ENCODE peak calls at places on chromosomes 5 and 9, in six cellular contexts. One of them, this sample, is unnamed.

GRCh38 chr9:98074119-98074990 is 17.8 kb downstream of the NANS start:
- DNase-seq in mesendoderm: peak
- DNase-seq in IMR-90: peak
- DNase-seq in mesenchymal stem cell: peak
- DNase-seq in H1: no peak
- DNase-seq in neuronal stem cell: peak
- DNase-seq in this sample: peak

GRCh38 chr5:134136221-134136631 is 21.7 kb downstream of the TCF7 start:
- DNase-seq in mesendoderm: no peak
- DNase-seq in mesenchymal stem cell: no peak
- DNase-seq in IMR-90: no peak
- DNase-seq in H1: no peak
- DNase-seq in neuronal stem cell: no peak
- DNase-seq in this sample: peak

GRCh38 chr9:136103651-136104487 is 8.8 kb upstream of the NACC2 start:
- DNase-seq in IMR-90: no peak
- DNase-seq in mesendoderm: no peak
- DNase-seq in mesenchymal stem cell: no peak
- DNase-seq in H1: no peak
- DNase-seq in neuronal stem cell: no peak
- DNase-seq in this sample: peak

GRCh38 chr5:178750230-178750629 is 19.8 kb upstream of the ZNF354A start:
- DNase-seq in neuronal stem cell: no peak
- DNase-seq in IMR-90: no peak
- DNase-seq in H1: no peak
- DNase-seq in mesendoderm: no peak
- DNase-seq in mesenchymal stem cell: no peak
- DNase-seq in this sample: no peak

GRCh38 chr9:15211160-15211993 is 95.6 kb downstream of the TTC39B start:
- DNase-seq in mesenchymal stem cell: peak
- DNase-seq in IMR-90: peak
- DNase-seq in H1: peak
- DNase-seq in neuronal stem cell: peak
- DNase-seq in mesendoderm: peak
- DNase-seq in this sample: peak

GRCh38 chr9:105958587-105958986 is 264.2 kb downstream of the TMEM38B start:
- DNase-seq in mesenchymal stem cell: no peak
- DNase-seq in IMR-90: no peak
- DNase-seq in H1: no peak
- DNase-seq in neuronal stem cell: no peak
- DNase-seq in mesendoderm: no peak
- DNase-seq in this sample: no peak

GRCh38 chr9:133774799-133775198 is 36.6 kb upstream of the SARDH start:
- DNase-seq in IMR-90: no peak
- DNase-seq in mesenchymal stem cell: no peak
- DNase-seq in H1: no peak
- DNase-seq in mesendoderm: no peak
- DNase-seq in neuronal stem cell: no peak
- DNase-seq in this sample: no peak

GRCh38 chr5:14268236-14268701 is 125.1 kb downstream of the TRIO start:
- DNase-seq in IMR-90: peak
- DNase-seq in neuronal stem cell: no peak
- DNase-seq in mesenchymal stem cell: peak
- DNase-seq in mesendoderm: peak
- DNase-seq in H1: no peak
- DNase-seq in this sample: no peak

GRCh38 chr9:99835581-99835980 is 13.9 kb downstream of the NR4A3 start:
- DNase-seq in IMR-90: no peak
- DNase-seq in mesendoderm: no peak
- DNase-seq in H1: no peak
- DNase-seq in mesenchymal stem cell: no peak
- DNase-seq in neuronal stem cell: no peak
- DNase-seq in this sample: no peak

GRCh38 chr9:109886050-109886449 is 106.1 kb downstream of the PALM2AKAP2 start:
- DNase-seq in mesendoderm: no peak
- DNase-seq in mesenchymal stem cell: no peak
- DNase-seq in H1: no peak
- DNase-seq in neuronal stem cell: no peak
- DNase-seq in IMR-90: no peak
- DNase-seq in this sample: no peak

GRCh38 chr9:4857163-4857562 is 64.4 kb downstream of the RCL1 start:
- DNase-seq in H1: no peak
- DNase-seq in neuronal stem cell: no peak
- DNase-seq in IMR-90: no peak
- DNase-seq in mesendoderm: no peak
- DNase-seq in mesenchymal stem cell: peak
- DNase-seq in this sample: no peak

GRCh38 chr5:127313847-127314473 is 23.4 kb downstream of the MEGF10 start:
- DNase-seq in IMR-90: peak
- DNase-seq in mesenchymal stem cell: peak
- DNase-seq in neuronal stem cell: no peak
- DNase-seq in H1: no peak
- DNase-seq in mesendoderm: peak
- DNase-seq in this sample: peak

GRCh38 chr9:114125614-114126013 is 26.5 kb upstream of the KIF12 start:
- DNase-seq in H1: no peak
- DNase-seq in IMR-90: no peak
- DNase-seq in neuronal stem cell: no peak
- DNase-seq in mesendoderm: no peak
- DNase-seq in mesenchymal stem cell: no peak
- DNase-seq in this sample: no peak

GRCh38 chr5:177176175-177176704 is 42.7 kb downstream of the NSD1 start:
- DNase-seq in H1: no peak
- DNase-seq in mesendoderm: no peak
- DNase-seq in mesenchymal stem cell: no peak
- DNase-seq in IMR-90: no peak
- DNase-seq in neuronal stem cell: no peak
- DNase-seq in this sample: no peak

GRCh38 chr9:87516222-87516930 is 18.7 kb downstream of the DAPK1 start:
- DNase-seq in mesendoderm: peak
- DNase-seq in neuronal stem cell: no peak
- DNase-seq in mesenchymal stem cell: peak
- DNase-seq in H1: no peak
- DNase-seq in IMR-90: no peak
- DNase-seq in this sample: no peak

GRCh38 chr5:25439025-25439424 is 794.2 kb upstream of the CDH10 start:
- DNase-seq in H1: no peak
- DNase-seq in mesendoderm: peak
- DNase-seq in mesenchymal stem cell: no peak
- DNase-seq in neuronal stem cell: no peak
- DNase-seq in IMR-90: no peak
- DNase-seq in this sample: no peak

GRCh38 chr9:89674667-89675402 is 70.0 kb downstream of the GADD45G start:
- DNase-seq in H1: peak
- DNase-seq in IMR-90: no peak
- DNase-seq in mesenchymal stem cell: peak
- DNase-seq in neuronal stem cell: peak
- DNase-seq in mesendoderm: peak
- DNase-seq in this sample: peak

GRCh38 chr5:128649183-128649582 is 111.1 kb upstream of the FBN2 start:
- DNase-seq in neuronal stem cell: no peak
- DNase-seq in IMR-90: peak
- DNase-seq in mesenchymal stem cell: peak
- DNase-seq in H1: no peak
- DNase-seq in mesendoderm: no peak
- DNase-seq in this sample: no peak

GRCh38 chr5:98880598-98880997 is 48.2 kb downstream of the CHD1 start:
- DNase-seq in neuronal stem cell: no peak
- DNase-seq in H1: no peak
- DNase-seq in IMR-90: no peak
- DNase-seq in mesendoderm: no peak
- DNase-seq in mesenchymal stem cell: no peak
- DNase-seq in this sample: no peak

GRCh38 chr5:77775773-77776605 is at the start of gene TBCA:
- DNase-seq in mesendoderm: peak
- DNase-seq in IMR-90: peak
- DNase-seq in H1: peak
- DNase-seq in mesenchymal stem cell: peak
- DNase-seq in neuronal stem cell: peak
- DNase-seq in this sample: peak

GRCh38 chr5:77773734-77774280 is 2.3 kb downstream of the TBCA start:
- DNase-seq in neuronal stem cell: peak
- DNase-seq in IMR-90: no peak
- DNase-seq in H1: no peak
- DNase-seq in mesenchymal stem cell: no peak
- DNase-seq in mesendoderm: peak
- DNase-seq in this sample: no peak

GRCh38 chr5:77777281-77777892 is 1.2 kb upstream of the TBCA start:
- DNase-seq in mesenchymal stem cell: no peak
- DNase-seq in neuronal stem cell: no peak
- DNase-seq in mesendoderm: no peak
- DNase-seq in IMR-90: peak
- DNase-seq in H1: no peak
- DNase-seq in this sample: no peak

GRCh38 chr5:77776606-77777206 is 567 bp upstream of the TBCA start:
- DNase-seq in neuronal stem cell: no peak
- DNase-seq in IMR-90: peak
- DNase-seq in mesenchymal stem cell: no peak
- DNase-seq in mesendoderm: no peak
- DNase-seq in H1: no peak
- DNase-seq in this sample: no peak

DNA sequence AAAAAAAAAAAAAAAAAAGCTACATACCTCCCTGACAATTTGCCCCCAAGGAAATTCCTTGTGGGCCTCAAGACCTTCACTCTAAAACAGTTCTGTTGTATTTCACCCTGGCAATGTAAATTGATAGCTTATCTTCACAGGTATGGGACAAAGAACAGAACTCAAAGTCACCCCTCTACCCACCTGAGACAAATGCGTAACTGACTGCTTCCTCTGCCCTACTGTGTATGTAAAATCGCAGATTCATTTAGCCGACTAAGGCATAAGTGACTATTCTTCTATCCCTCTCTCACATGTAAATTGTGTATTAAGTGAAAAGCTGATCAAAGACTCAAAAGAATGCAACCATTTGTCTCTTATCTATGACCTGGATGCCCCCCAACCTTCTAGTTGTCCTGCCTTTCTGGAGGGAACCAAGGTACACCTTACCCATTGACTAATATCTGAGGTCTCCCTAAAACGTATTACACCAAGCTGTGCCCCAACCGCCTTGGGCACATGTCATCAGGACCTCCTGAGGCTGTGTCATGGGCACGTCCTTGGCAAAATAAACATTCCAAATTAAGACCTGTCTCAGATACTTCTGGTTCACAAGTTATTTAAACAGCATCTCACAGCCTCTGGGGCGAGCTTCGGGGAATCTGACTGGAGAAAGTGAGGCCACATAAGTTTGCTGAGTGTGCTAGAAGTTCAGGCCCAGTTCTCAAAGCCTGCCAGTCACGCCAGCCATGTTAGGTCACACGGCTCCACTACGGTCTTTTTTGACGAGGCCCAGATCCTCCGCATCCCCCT is 962 bp downstream of the TBCA start:
- DNase-seq in H1: no peak
- DNase-seq in IMR-90: no peak
- DNase-seq in mesendoderm: peak
- DNase-seq in mesenchymal stem cell: peak
- DNase-seq in neuronal stem cell: no peak
- DNase-seq in this sample: no peak
- H2AK5ac ChIP-seq in H1: no peak
- H2AK5ac ChIP-seq in IMR-90: peak
- H2AK5ac ChIP-seq in mesendoderm: peak
- H2AK5ac ChIP-seq in mesenchymal stem cell: no peak
- H2AK5ac ChIP-seq in neuronal stem cell: no peak
- H2AK5ac ChIP-seq in this sample: no peak

DNA sequence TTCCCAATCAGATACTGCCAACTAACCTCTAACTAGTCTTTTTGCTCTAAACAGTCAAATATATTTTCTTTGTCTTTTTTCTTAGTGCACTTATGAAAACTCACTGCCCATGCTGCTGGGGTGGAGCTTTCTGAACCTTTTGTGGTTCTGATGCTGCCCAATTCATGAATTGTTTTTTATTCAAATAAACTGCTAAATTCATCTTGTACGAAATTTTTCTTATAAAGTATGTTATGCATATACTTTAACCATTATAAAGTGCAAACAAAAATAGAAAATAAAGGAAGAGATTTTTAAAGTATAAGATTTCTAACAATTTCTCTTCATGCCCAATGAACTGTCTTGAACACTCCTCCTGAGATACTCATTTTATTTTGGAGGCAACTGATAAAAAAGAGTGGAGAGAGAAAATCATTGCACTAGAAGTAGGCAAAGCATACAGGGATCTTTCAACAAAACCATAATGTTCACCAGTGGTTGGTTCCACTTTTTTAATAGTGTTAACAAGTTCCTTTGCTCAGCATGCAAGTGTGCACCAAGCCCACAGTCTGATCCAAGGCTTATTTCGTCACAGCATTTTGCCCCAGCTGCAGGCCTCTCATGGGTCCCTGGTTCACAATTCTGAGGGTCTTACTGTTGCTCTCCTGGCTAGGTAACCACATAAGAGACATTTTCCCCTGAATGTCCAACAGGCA is 6.2 kb upstream of the FYB1 start:
- DNase-seq in neuronal stem cell: no peak
- DNase-seq in H1: no peak
- DNase-seq in mesenchymal stem cell: no peak
- DNase-seq in IMR-90: no peak
- DNase-seq in mesendoderm: no peak
- DNase-seq in this sample: no peak
- H2BK15ac ChIP-seq in neuronal stem cell: no peak
- H2BK15ac ChIP-seq in H1: no peak
- H2BK15ac ChIP-seq in mesenchymal stem cell: no peak
- H2BK15ac ChIP-seq in IMR-90: no peak
- H2BK15ac ChIP-seq in mesendoderm: no peak
- H2BK15ac ChIP-seq in this sample: no peak

DNA sequence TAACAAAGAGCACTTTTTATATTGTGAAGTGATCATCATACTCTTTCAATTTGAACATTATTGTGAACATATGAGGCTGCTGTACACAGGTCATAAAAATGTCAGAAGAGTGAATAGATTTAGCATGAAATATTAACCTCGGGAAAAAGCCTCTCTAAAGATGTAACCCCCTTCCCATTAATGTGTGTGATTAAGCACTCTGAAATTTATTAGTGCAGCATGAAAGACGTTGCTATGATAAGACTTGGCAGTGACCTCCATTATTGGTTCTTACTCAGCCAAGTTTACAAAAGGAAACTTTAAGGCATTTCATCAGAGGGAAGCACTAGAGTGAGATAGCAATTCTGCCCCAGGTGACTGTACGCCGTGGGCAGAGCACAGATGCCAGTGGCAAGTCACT is 326.5 kb downstream of the NTRK2 start:
- DNase-seq in H1: no peak
- DNase-seq in mesendoderm: no peak
- DNase-seq in IMR-90: no peak
- DNase-seq in neuronal stem cell: no peak
- DNase-seq in mesenchymal stem cell: no peak
- DNase-seq in this sample: no peak
- H3K27ac ChIP-seq in H1: no peak
- H3K27ac ChIP-seq in mesendoderm: no peak
- H3K27ac ChIP-seq in IMR-90: no peak
- H3K27ac ChIP-seq in neuronal stem cell: no peak
- H3K27ac ChIP-seq in mesenchymal stem cell: no peak
- H3K27ac ChIP-seq in this sample: no peak

DNA sequence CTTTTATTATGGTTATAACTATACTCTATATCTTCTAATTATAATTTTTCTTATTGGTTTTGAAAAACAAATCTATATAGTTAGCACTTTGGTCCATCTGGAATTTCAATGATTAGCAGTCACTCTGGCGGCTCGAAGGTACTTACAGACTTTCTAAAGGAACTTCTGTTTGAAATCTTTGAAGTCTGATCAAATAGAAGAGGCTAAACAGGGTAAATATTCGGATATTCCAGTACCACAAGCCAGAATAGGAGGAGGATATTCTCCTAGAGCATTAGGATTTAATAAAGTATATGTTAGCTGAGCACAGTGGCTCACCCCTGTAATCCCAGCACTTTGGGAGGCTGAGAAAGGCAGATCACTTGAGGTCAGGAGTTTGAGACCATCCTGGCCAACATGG is 38.7 kb upstream of the HSD17B3 start:
- DNase-seq in neuronal stem cell: no peak
- DNase-seq in mesendoderm: no peak
- DNase-seq in IMR-90: no peak
- DNase-seq in mesenchymal stem cell: no peak
- DNase-seq in H1: no peak
- DNase-seq in this sample: no peak
- H2AK5ac ChIP-seq in neuronal stem cell: no peak
- H2AK5ac ChIP-seq in mesendoderm: no peak
- H2AK5ac ChIP-seq in IMR-90: no peak
- H2AK5ac ChIP-seq in mesenchymal stem cell: no peak
- H2AK5ac ChIP-seq in H1: no peak
- H2AK5ac ChIP-seq in this sample: no peak

This sample was measured in H9.